ENCODE peak calls at places on chromosomes 11 and 22, in five cellular contexts. One of them, this sample, is unnamed.

GRCh38 chr11:28107331-28107725 is 628 bp downstream of the KIF18A start:
- DNase-seq in GM04504: no peak
- DNase-seq in effector CD4-positive, alpha-beta T cell: no peak
- DNase-seq in Ammon's horn: no peak
- DNase-seq in left ventricle myocardium superior: no peak
- DNase-seq in this sample: peak; percentile 43

GRCh38 chr11:10058356-10058755 is 235.7 kb downstream of the SBF2 start:
- DNase-seq in effector CD4-positive, alpha-beta T cell: no peak
- DNase-seq in left ventricle myocardium superior: no peak
- DNase-seq in Ammon's horn: no peak
- DNase-seq in GM04504: no peak
- DNase-seq in this sample: no peak

GRCh38 chr22:50715250-50715649 is 22.8 kb upstream of the ACR start:
- DNase-seq in GM04504: no peak
- DNase-seq in Ammon's horn: no peak
- DNase-seq in left ventricle myocardium superior: peak; percentile 19
- DNase-seq in effector CD4-positive, alpha-beta T cell: no peak
- DNase-seq in this sample: no peak

GRCh38 chr22:18059473-18059872 is 18.3 kb upstream of the PEX26 start:
- DNase-seq in Ammon's horn: no peak
- DNase-seq in GM04504: no peak
- DNase-seq in effector CD4-positive, alpha-beta T cell: no peak
- DNase-seq in left ventricle myocardium superior: no peak
- DNase-seq in this sample: no peak

GRCh38 chr22:16917144-16918003 is 90.6 kb downstream of the GAB4 start:
- DNase-seq in left ventricle myocardium superior: peak; percentile 62
- DNase-seq in effector CD4-positive, alpha-beta T cell: peak; percentile 7
- DNase-seq in Ammon's horn: peak; percentile 80
- DNase-seq in GM04504: peak; percentile 18
- DNase-seq in this sample: peak; percentile 71

GRCh38 chr11:12868315-12869073 is 140.6 kb upstream of the RASSF10 start:
- DNase-seq in effector CD4-positive, alpha-beta T cell: no peak
- DNase-seq in Ammon's horn: no peak
- DNase-seq in left ventricle myocardium superior: no peak
- DNase-seq in GM04504: no peak
- DNase-seq in this sample: no peak

GRCh38 chr11:2093575-2094353 is 45.4 kb downstream of the IGF2 start:
- DNase-seq in Ammon's horn: no peak
- DNase-seq in effector CD4-positive, alpha-beta T cell: no peak
- DNase-seq in left ventricle myocardium superior: peak; percentile 80
- DNase-seq in GM04504: no peak
- DNase-seq in this sample: no peak

GRCh38 chr11:66687831-66688281 is 10.2 kb upstream of the RBM4B start:
- DNase-seq in Ammon's horn: no peak
- DNase-seq in GM04504: no peak
- DNase-seq in effector CD4-positive, alpha-beta T cell: no peak
- DNase-seq in left ventricle myocardium superior: no peak
- DNase-seq in this sample: no peak

GRCh38 chr11:37712246-37712645 is 1114.2 kb upstream of the RAG2 start:
- DNase-seq in effector CD4-positive, alpha-beta T cell: no peak
- DNase-seq in left ventricle myocardium superior: no peak
- DNase-seq in GM04504: no peak
- DNase-seq in Ammon's horn: no peak
- DNase-seq in this sample: no peak

GRCh38 chr11:22337571-22338464 is at the start of gene SLC17A6:
- DNase-seq in left ventricle myocardium superior: no peak
- DNase-seq in effector CD4-positive, alpha-beta T cell: no peak
- DNase-seq in Ammon's horn: no peak
- DNase-seq in GM04504: no peak
- DNase-seq in this sample: no peak

GRCh38 chr22:38163844-38164577 is 17.6 kb downstream of the PLA2G6 start:
- DNase-seq in left ventricle myocardium superior: no peak
- DNase-seq in GM04504: no peak
- DNase-seq in Ammon's horn: no peak
- DNase-seq in effector CD4-positive, alpha-beta T cell: no peak
- DNase-seq in this sample: peak; percentile 50

GRCh38 chr11:113577356-113578163 is 102.4 kb upstream of the DRD2 start:
- DNase-seq in effector CD4-positive, alpha-beta T cell: no peak
- DNase-seq in left ventricle myocardium superior: no peak
- DNase-seq in Ammon's horn: no peak
- DNase-seq in GM04504: no peak
- DNase-seq in this sample: no peak

GRCh38 chr22:35637943-35638342 is 10.3 kb upstream of the APOL6 start:
- DNase-seq in left ventricle myocardium superior: no peak
- DNase-seq in Ammon's horn: no peak
- DNase-seq in effector CD4-positive, alpha-beta T cell: no peak
- DNase-seq in GM04504: no peak
- DNase-seq in this sample: no peak